ENCODE peak calls at places on chromosomes 12 and 14, in nine cellular contexts. W is stimulated activated CD8-positive, alpha-beta memory T cell treated with anti-CD3 and anti-CD28 coated beads, Interleukin-4, amount 100 ng/mL, for 24 hours; L is progenitor cell of endocrine pancreas; U is left ventricle myocardium inferior; D is naive thymus-derived CD8-positive, alpha-beta T cell; T is A549; S is left lobe of liver; E is body of pancreas; J is NCI-H524. A is an unnamed sample.
A peak's percentile ranks its signal among the peaks of the same experiment; 100 is the strongest.

GRCh38 chr12:120798696-120799095 is 73.1 kb downstream of the ACADS start:
- DNase-seq in J (no peak), D (no peak), U (no peak), T (no peak), W (no peak), E (no peak), L (no peak), S (no peak), A (no peak)

GRCh38 chr12:106128526-106129430 is 10.0 kb downstream of the NUAK1 start:
- DNase-seq in L (no peak), D (no peak), T (no peak), U (no peak), W (no peak), J (peak; percentile 11), E (no peak), S (no peak), A (no peak)

GRCh38 chr14:102826751-102827675 is 49.8 kb downstream of the TRAF3 start:
- DNase-seq in U (no peak), W (no peak), E (no peak), S (peak; percentile 35), T (no peak), J (no peak), L (no peak), D (no peak), A (no peak)

GRCh38 chr12:131118366-131118765 is 164.7 kb downstream of the ADGRD1 start:
- DNase-seq in L (no peak), J (no peak), U (no peak), E (no peak), D (no peak), S (no peak), W (no peak), T (no peak), A (no peak)

GRCh38 chr12:30169839-30170591 is 386.3 kb upstream of the TMTC1 start:
- DNase-seq in L (no peak), T (no peak), U (no peak), W (no peak), J (peak; percentile 23), D (no peak), S (no peak), E (no peak), A (no peak)

GRCh38 chr12:55847603-55848329 is 5.0 kb upstream of the MMP19 start:
- DNase-seq in S (peak; percentile 58), T (peak; percentile 43), D (no peak), J (no peak), U (peak; percentile 89), W (no peak), L (no peak), E (peak; percentile 91), A (peak; percentile 86)

GRCh38 chr12:121391619-121392324 is 8.1 kb upstream of the RNF34 start:
- DNase-seq in U (no peak), E (peak; percentile 20), L (no peak), J (peak; percentile 55), T (no peak), W (peak; percentile 6), S (no peak), D (no peak), A (peak; percentile 33)

GRCh38 chr12:110739894-110740293 is 2.8 kb downstream of the PPP1CC start:
- DNase-seq in S (no peak), T (no peak), J (no peak), D (no peak), U (no peak), E (no peak), W (no peak), L (no peak), A (no peak)

GRCh38 chr14:72558721-72559120 is 335.2 kb downstream of the DPF3 start:
- DNase-seq in L (no peak), E (no peak), S (no peak), J (no peak), U (no peak), D (no peak), T (no peak), W (no peak), A (no peak)

GRCh38 chr14:92633274-92633616 is 115.2 kb downstream of the LGMN start:
- DNase-seq in D (no peak), U (no peak), W (no peak), L (no peak), T (no peak), S (no peak), J (no peak), E (no peak), A (no peak)

GRCh38 chr12:52742822-52743457 is 34.2 kb downstream of the KRT76 start:
- DNase-seq in S (no peak), J (no peak), D (no peak), T (no peak), E (no peak), U (no peak), L (no peak), W (no peak), A (no peak)

GRCh38 chr12:509494-509893 is 49.8 kb downstream of the B4GALNT3 start:
- DNase-seq in L (no peak), D (no peak), W (no peak), S (no peak), E (no peak), U (no peak), J (no peak), T (no peak), A (no peak)

GRCh38 chr14:76877871-76878270 is 51.7 kb downstream of the LRRC74A start:
- DNase-seq in J (peak; percentile 88), W (no peak), E (no peak), D (no peak), T (no peak), L (no peak), S (no peak), U (no peak), A (no peak)

GRCh38 chr12:106673151-106673550 is 90.3 kb downstream of the RFX4 start:
- DNase-seq in D (no peak), U (no peak), S (no peak), J (peak; percentile 70), T (no peak), E (no peak), L (no peak), W (no peak), A (no peak)

GRCh38 chr14:89576132-89576923 is 159.3 kb upstream of the FOXN3 start:
- DNase-seq in D (no peak), E (no peak), J (peak; percentile 79), L (no peak), T (no peak), W (no peak), S (no peak), U (no peak), A (no peak)

GRCh38 chr12:75766263-75767160 is 255.1 kb upstream of the KRR1 start:
- DNase-seq in W (no peak), S (no peak), L (no peak), J (no peak), U (no peak), D (no peak), E (no peak), T (peak; percentile 92), A (no peak)

GRCh38 chr12:53059434-53060063 is 9.7 kb downstream of the TNS2 start:
- DNase-seq in D (no peak), L (no peak), E (peak; percentile 7), U (no peak), W (no peak), T (no peak), J (no peak), S (no peak), A (no peak)

GRCh38 chr14:54489318-54489683 is 521 bp upstream of the GMFB start:
- DNase-seq in E (no peak), W (no peak), T (no peak), S (no peak), U (no peak), J (no peak), D (no peak), L (no peak), A (no peak)

GRCh38 chr12:62737201-62737600 is 197.7 kb downstream of the PPM1H start:
- DNase-seq in W (no peak), U (no peak), T (no peak), J (peak; percentile 47), S (no peak), L (no peak), E (no peak), D (no peak), A (no peak)

GRCh38 chr12:82793882-82794281 is 107.2 kb downstream of the TMTC2 start:
- DNase-seq in S (no peak), T (no peak), W (no peak), U (no peak), L (no peak), D (no peak), E (no peak), J (no peak), A (no peak)

GRCh38 chr12:29863665-29864064 is 79.9 kb upstream of the TMTC1 start:
- DNase-seq in U (no peak), L (no peak), S (no peak), J (no peak), W (no peak), E (no peak), T (no peak), D (no peak), A (no peak)

GRCh38 chr14:91613459-91614145 is 103.5 kb upstream of the PPP4R3A start:
- DNase-seq in W (no peak), U (no peak), T (no peak), J (no peak), L (no peak), E (no peak), S (no peak), D (no peak), A (no peak)

GRCh38 chr12:30909088-30909688 is 17.4 kb upstream of the TSPAN11 start:
- DNase-seq in U (no peak), L (no peak), T (no peak), D (no peak), S (no peak), E (no peak), W (no peak), J (no peak), A (no peak)

GRCh38 chr14:61662437-61663311 is 32.6 kb upstream of the HIF1A start:
- DNase-seq in W (peak; percentile 19), T (peak; percentile 76), L (no peak), S (no peak), D (peak; percentile 9), E (peak; percentile 61), U (no peak), J (no peak), A (peak; percentile 61)

GRCh38 chr12:4957781-4958180 is 48.1 kb downstream of the KCNA1 start:
- DNase-seq in T (no peak), D (no peak), J (no peak), L (no peak), W (no peak), E (no peak), U (no peak), S (no peak), A (no peak)

GRCh38 chr12:110079477-110080400 is 31.4 kb upstream of the C12orf76 start:
- DNase-seq in J (no peak), T (peak; percentile 67), L (no peak), D (peak; percentile 49), S (no peak), E (peak; percentile 56), W (peak; percentile 55), U (peak; percentile 40), A (no peak)

GRCh38 chr12:15846887-15847286 is 35.3 kb upstream of the STRAP start:
- DNase-seq in E (no peak), J (no peak), D (no peak), U (no peak), L (no peak), T (no peak), W (no peak), S (no peak), A (no peak)

GRCh38 chr14:98182385-98183055 is 1089.5 kb downstream of the BCL11B start:
- DNase-seq in D (no peak), W (no peak), T (no peak), E (no peak), L (no peak), J (no peak), U (no peak), S (no peak), A (no peak)

GRCh38 chr14:94936411-94936892 is 166.5 kb upstream of the GSC start:
- DNase-seq in D (no peak), S (no peak), L (no peak), T (no peak), W (no peak), J (peak; percentile 99), E (peak; percentile 87), U (peak; percentile 67), A (no peak)

GRCh38 chr12:109730306-109731145 is 16.9 kb downstream of the FAM222A start:
- DNase-seq in U (peak; percentile 5), D (no peak), T (no peak), W (no peak), J (no peak), E (no peak), L (no peak), S (peak; percentile 28), A (no peak)

GRCh38 chr12:71665109-71665476 is 992 bp downstream of the THAP2 start:
- DNase-seq in E (peak; percentile 14), W (no peak), J (no peak), T (no peak), L (no peak), D (no peak), U (no peak), S (no peak), A (no peak)